ENCODE peak calls at places on chromosome 3, in nine cellular contexts. One of them, this sample, is unnamed.
A peak's percentile ranks its signal among the peaks of the same experiment; 100 is the strongest.

GRCh38 chr3:180447156-180447555 is 154.8 kb upstream of the TTC14 start:
- DNase-seq in AG10803: peak; percentile 9
- DNase-seq in HuH-7: no peak
- DNase-seq in MV-4-11: no peak
- DNase-seq in NCI-H446: no peak
- DNase-seq in HT1080: no peak
- DNase-seq in NCI-H1930: no peak
- DNase-seq in bronchial epithelial cell: peak; percentile 79
- DNase-seq in amniotic stem cell: no peak
- DNase-seq in this sample: no peak

GRCh38 chr3:66076861-66077495 is 38.3 kb upstream of the MAGI1 start:
- DNase-seq in amniotic stem cell: peak; percentile 64
- DNase-seq in bronchial epithelial cell: no peak
- DNase-seq in MV-4-11: no peak
- DNase-seq in NCI-H446: no peak
- DNase-seq in AG10803: peak; percentile 92
- DNase-seq in NCI-H1930: no peak
- DNase-seq in HuH-7: no peak
- DNase-seq in HT1080: no peak
- DNase-seq in this sample: no peak

GRCh38 chr3:141860766-141861513 is 15.5 kb upstream of the ATP1B3 start:
- DNase-seq in MV-4-11: no peak
- DNase-seq in HuH-7: no peak
- DNase-seq in NCI-H1930: no peak
- DNase-seq in bronchial epithelial cell: no peak
- DNase-seq in NCI-H446: no peak
- DNase-seq in AG10803: no peak
- DNase-seq in amniotic stem cell: no peak
- DNase-seq in HT1080: no peak
- DNase-seq in this sample: no peak

GRCh38 chr3:171980578-171981270 is 58.7 kb upstream of the FNDC3B start:
- DNase-seq in bronchial epithelial cell: no peak
- DNase-seq in NCI-H446: no peak
- DNase-seq in amniotic stem cell: no peak
- DNase-seq in NCI-H1930: no peak
- DNase-seq in AG10803: peak; percentile 36
- DNase-seq in HuH-7: no peak
- DNase-seq in HT1080: peak; percentile 46
- DNase-seq in MV-4-11: peak; percentile 90
- DNase-seq in this sample: no peak

GRCh38 chr3:74599564-74599963 is 14.9 kb downstream of the CNTN3 start:
- DNase-seq in HuH-7: no peak
- DNase-seq in NCI-H1930: no peak
- DNase-seq in MV-4-11: peak; percentile 10
- DNase-seq in AG10803: peak; percentile 66
- DNase-seq in HT1080: peak; percentile 88
- DNase-seq in bronchial epithelial cell: peak; percentile 91
- DNase-seq in NCI-H446: no peak
- DNase-seq in amniotic stem cell: no peak
- DNase-seq in this sample: no peak

GRCh38 chr3:44427683-44428082 is 49.8 kb downstream of the ZNF445 start:
- DNase-seq in MV-4-11: no peak
- DNase-seq in NCI-H1930: no peak
- DNase-seq in HuH-7: no peak
- DNase-seq in AG10803: no peak
- DNase-seq in bronchial epithelial cell: no peak
- DNase-seq in HT1080: no peak
- DNase-seq in amniotic stem cell: no peak
- DNase-seq in NCI-H446: no peak
- DNase-seq in this sample: no peak

GRCh38 chr3:114848087-114848486 is 299.0 kb downstream of the ZBTB20 start:
- DNase-seq in HuH-7: no peak
- DNase-seq in MV-4-11: no peak
- DNase-seq in HT1080: no peak
- DNase-seq in NCI-H446: peak; percentile 60
- DNase-seq in amniotic stem cell: no peak
- DNase-seq in AG10803: no peak
- DNase-seq in NCI-H1930: no peak
- DNase-seq in bronchial epithelial cell: no peak
- DNase-seq in this sample: no peak

GRCh38 chr3:123287962-123288302 is 86.2 kb downstream of the SEC22A start:
- DNase-seq in MV-4-11: no peak
- DNase-seq in bronchial epithelial cell: no peak
- DNase-seq in HuH-7: peak; percentile 2
- DNase-seq in AG10803: no peak
- DNase-seq in NCI-H1930: no peak
- DNase-seq in HT1080: no peak
- DNase-seq in amniotic stem cell: no peak
- DNase-seq in NCI-H446: no peak
- DNase-seq in this sample: no peak

GRCh38 chr3:15839568-15839967 is 41.8 kb upstream of the ANKRD28 start:
- DNase-seq in HT1080: no peak
- DNase-seq in HuH-7: no peak
- DNase-seq in bronchial epithelial cell: no peak
- DNase-seq in MV-4-11: no peak
- DNase-seq in AG10803: no peak
- DNase-seq in NCI-H1930: no peak
- DNase-seq in NCI-H446: no peak
- DNase-seq in amniotic stem cell: no peak
- DNase-seq in this sample: no peak

GRCh38 chr3:152047465-152047864 is 174.0 kb downstream of the SUCNR1 start:
- DNase-seq in amniotic stem cell: no peak
- DNase-seq in HuH-7: peak; percentile 4
- DNase-seq in AG10803: peak; percentile 57
- DNase-seq in MV-4-11: no peak
- DNase-seq in bronchial epithelial cell: peak; percentile 63
- DNase-seq in HT1080: peak; percentile 19
- DNase-seq in NCI-H446: no peak
- DNase-seq in NCI-H1930: no peak
- DNase-seq in this sample: no peak

GRCh38 chr3:21914451-21914850 is 163.4 kb upstream of the ZNF385D start:
- DNase-seq in NCI-H1930: no peak
- DNase-seq in NCI-H446: no peak
- DNase-seq in amniotic stem cell: no peak
- DNase-seq in bronchial epithelial cell: no peak
- DNase-seq in HuH-7: no peak
- DNase-seq in AG10803: no peak
- DNase-seq in HT1080: no peak
- DNase-seq in MV-4-11: no peak
- DNase-seq in this sample: no peak

GRCh38 chr3:182438398-182438797 is 354.9 kb upstream of the ATP11B start:
- DNase-seq in NCI-H446: no peak
- DNase-seq in HT1080: no peak
- DNase-seq in MV-4-11: no peak
- DNase-seq in HuH-7: no peak
- DNase-seq in NCI-H1930: peak; percentile 84
- DNase-seq in bronchial epithelial cell: no peak
- DNase-seq in amniotic stem cell: no peak
- DNase-seq in AG10803: no peak
- DNase-seq in this sample: no peak

GRCh38 chr3:189392969-189393368 is 221.2 kb downstream of the TPRG1 start:
- DNase-seq in NCI-H1930: no peak
- DNase-seq in NCI-H446: no peak
- DNase-seq in AG10803: no peak
- DNase-seq in amniotic stem cell: no peak
- DNase-seq in HuH-7: peak; percentile 12
- DNase-seq in MV-4-11: no peak
- DNase-seq in bronchial epithelial cell: peak; percentile 100
- DNase-seq in HT1080: peak; percentile 78
- DNase-seq in this sample: no peak

GRCh38 chr3:15797600-15798303 is at the start of gene ANKRD28:
- DNase-seq in amniotic stem cell: peak; percentile 92
- DNase-seq in NCI-H446: no peak
- DNase-seq in NCI-H1930: no peak
- DNase-seq in HT1080: peak; percentile 99
- DNase-seq in AG10803: peak; percentile 98
- DNase-seq in bronchial epithelial cell: peak; percentile 89
- DNase-seq in HuH-7: peak; percentile 25
- DNase-seq in MV-4-11: peak; percentile 94
- DNase-seq in this sample: peak; percentile 35

GRCh38 chr3:169813757-169814517 is 1.2 kb upstream of the LRRC34 start:
- DNase-seq in HT1080: no peak
- DNase-seq in NCI-H1930: peak; percentile 13
- DNase-seq in NCI-H446: no peak
- DNase-seq in MV-4-11: peak; percentile 74
- DNase-seq in AG10803: no peak
- DNase-seq in HuH-7: peak; percentile 34
- DNase-seq in bronchial epithelial cell: no peak
- DNase-seq in amniotic stem cell: no peak
- DNase-seq in this sample: no peak

GRCh38 chr3:76487446-76487845 is 552.5 kb upstream of the ROBO2 start:
- DNase-seq in NCI-H446: no peak
- DNase-seq in HT1080: peak; percentile 68
- DNase-seq in bronchial epithelial cell: peak; percentile 29
- DNase-seq in MV-4-11: no peak
- DNase-seq in amniotic stem cell: no peak
- DNase-seq in AG10803: peak; percentile 8
- DNase-seq in HuH-7: no peak
- DNase-seq in NCI-H1930: no peak
- DNase-seq in this sample: no peak

GRCh38 chr3:147397155-147397888 is 9.0 kb downstream of the ZIC4 start:
- DNase-seq in amniotic stem cell: no peak
- DNase-seq in HT1080: no peak
- DNase-seq in HuH-7: no peak
- DNase-seq in NCI-H1930: no peak
- DNase-seq in MV-4-11: no peak
- DNase-seq in bronchial epithelial cell: no peak
- DNase-seq in NCI-H446: no peak
- DNase-seq in AG10803: no peak
- DNase-seq in this sample: no peak

GRCh38 chr3:147509444-147509843 is 100.3 kb downstream of the ZIC1 start:
- DNase-seq in amniotic stem cell: no peak
- DNase-seq in MV-4-11: no peak
- DNase-seq in NCI-H446: no peak
- DNase-seq in NCI-H1930: no peak
- DNase-seq in HT1080: no peak
- DNase-seq in bronchial epithelial cell: no peak
- DNase-seq in AG10803: no peak
- DNase-seq in HuH-7: no peak
- DNase-seq in this sample: no peak

GRCh38 chr3:23612296-23612891 is 193.4 kb upstream of the UBE2E1 start:
- DNase-seq in HuH-7: no peak
- DNase-seq in NCI-H446: no peak
- DNase-seq in bronchial epithelial cell: peak; percentile 77
- DNase-seq in MV-4-11: no peak
- DNase-seq in NCI-H1930: no peak
- DNase-seq in AG10803: peak; percentile 41
- DNase-seq in amniotic stem cell: no peak
- DNase-seq in HT1080: peak; percentile 63
- DNase-seq in this sample: no peak

GRCh38 chr3:60651799-60652198 is 599.5 kb downstream of the FHIT start:
- DNase-seq in AG10803: no peak
- DNase-seq in HT1080: no peak
- DNase-seq in MV-4-11: no peak
- DNase-seq in bronchial epithelial cell: no peak
- DNase-seq in NCI-H1930: no peak
- DNase-seq in HuH-7: no peak
- DNase-seq in amniotic stem cell: no peak
- DNase-seq in NCI-H446: no peak
- DNase-seq in this sample: no peak

GRCh38 chr3:152328841-152329240 is 60.1 kb downstream of the MBNL1 start:
- DNase-seq in NCI-H1930: no peak
- DNase-seq in amniotic stem cell: peak; percentile 55
- DNase-seq in bronchial epithelial cell: peak; percentile 92
- DNase-seq in MV-4-11: peak; percentile 66
- DNase-seq in AG10803: peak; percentile 85
- DNase-seq in HuH-7: peak; percentile 17
- DNase-seq in NCI-H446: no peak
- DNase-seq in HT1080: peak; percentile 92
- DNase-seq in this sample: no peak

GRCh38 chr3:152120606-152121291 is 148.0 kb upstream of the MBNL1 start:
- DNase-seq in HuH-7: no peak
- DNase-seq in MV-4-11: no peak
- DNase-seq in HT1080: no peak
- DNase-seq in NCI-H1930: no peak
- DNase-seq in amniotic stem cell: no peak
- DNase-seq in AG10803: peak; percentile 30
- DNase-seq in NCI-H446: no peak
- DNase-seq in bronchial epithelial cell: peak; percentile 81
- DNase-seq in this sample: no peak

GRCh38 chr3:141553055-141553454 is 66.2 kb downstream of the RASA2 start:
- DNase-seq in HT1080: no peak
- DNase-seq in bronchial epithelial cell: no peak
- DNase-seq in NCI-H446: no peak
- DNase-seq in AG10803: no peak
- DNase-seq in NCI-H1930: no peak
- DNase-seq in amniotic stem cell: no peak
- DNase-seq in MV-4-11: peak; percentile 76
- DNase-seq in HuH-7: no peak
- DNase-seq in this sample: no peak

GRCh38 chr3:53161345-53161819 is 373 bp downstream of the PRKCD start:
- DNase-seq in amniotic stem cell: no peak
- DNase-seq in MV-4-11: no peak
- DNase-seq in AG10803: no peak
- DNase-seq in NCI-H446: no peak
- DNase-seq in bronchial epithelial cell: no peak
- DNase-seq in HuH-7: no peak
- DNase-seq in HT1080: no peak
- DNase-seq in NCI-H1930: no peak
- DNase-seq in this sample: no peak

GRCh38 chr3:23735575-23736326 is 70.0 kb upstream of the UBE2E1 start:
- DNase-seq in amniotic stem cell: no peak
- DNase-seq in HuH-7: no peak
- DNase-seq in MV-4-11: no peak
- DNase-seq in NCI-H446: peak; percentile 66
- DNase-seq in NCI-H1930: no peak
- DNase-seq in HT1080: no peak
- DNase-seq in bronchial epithelial cell: no peak
- DNase-seq in AG10803: no peak
- DNase-seq in this sample: no peak

GRCh38 chr3:23712656-23713559 is 92.8 kb upstream of the UBE2E1 start:
- DNase-seq in HuH-7: no peak
- DNase-seq in amniotic stem cell: peak; percentile 31
- DNase-seq in AG10803: peak; percentile 94
- DNase-seq in NCI-H446: peak; percentile 25
- DNase-seq in bronchial epithelial cell: peak; percentile 28
- DNase-seq in NCI-H1930: no peak
- DNase-seq in HT1080: peak; percentile 81
- DNase-seq in MV-4-11: no peak
- DNase-seq in this sample: peak; percentile 67

GRCh38 chr3:184196536-184196935 is 10.5 kb downstream of the ABCF3 start:
- DNase-seq in bronchial epithelial cell: no peak
- DNase-seq in NCI-H1930: no peak
- DNase-seq in MV-4-11: no peak
- DNase-seq in HT1080: no peak
- DNase-seq in NCI-H446: no peak
- DNase-seq in amniotic stem cell: no peak
- DNase-seq in AG10803: no peak
- DNase-seq in HuH-7: no peak
- DNase-seq in this sample: no peak

GRCh38 chr3:474828-475227 is 278.3 kb downstream of the CHL1 start:
- DNase-seq in amniotic stem cell: no peak
- DNase-seq in NCI-H1930: no peak
- DNase-seq in HT1080: no peak
- DNase-seq in HuH-7: no peak
- DNase-seq in NCI-H446: no peak
- DNase-seq in AG10803: no peak
- DNase-seq in bronchial epithelial cell: no peak
- DNase-seq in MV-4-11: no peak
- DNase-seq in this sample: no peak